ENCODE peak calls at places on chromosome 15, in ten cellular contexts. L is esophagus muscularis mucosa, M is tibial nerve, I is A549, B is stomach, N is ovary, D is transverse colon, T is suprapubic skin, X is K562, R is sigmoid colon. V is an unnamed sample.

GRCh38 chr15:44426975-44427755 is at the start of gene CTDSPL2:
- DNase-seq in T (peak), X (peak), I (peak), D (peak), M (peak), B (peak), N (peak), R (peak), L (peak), V (peak)

GRCh38 chr15:99110581-99111320 is 5.9 kb downstream of the SYNM start:
- DNase-seq in X (no peak), I (no peak), M (no peak), B (no peak), L (no peak), N (no peak), D (no peak), R (peak), T (no peak), V (no peak)

GRCh38 chr15:67050062-67050461 is 15.3 kb upstream of the SMAD3 start:
- DNase-seq in L (no peak), I (no peak), T (no peak), N (no peak), X (no peak), D (no peak), M (no peak), B (no peak), R (peak), V (no peak)

GRCh38 chr15:60835974-60836373 is 357.0 kb upstream of the ICE2 start:
- DNase-seq in T (no peak), L (no peak), R (no peak), M (no peak), I (no peak), B (no peak), X (no peak), D (no peak), N (no peak), V (no peak)

GRCh38 chr15:60758961-60759729 is 280.2 kb upstream of the ICE2 start:
- DNase-seq in I (no peak), M (no peak), B (no peak), L (no peak), X (no peak), N (no peak), T (no peak), R (no peak), D (no peak), V (no peak)

GRCh38 chr15:27486036-27486435 is 515.1 kb downstream of the GABRG3 start:
- DNase-seq in R (no peak), L (no peak), D (no peak), T (no peak), B (no peak), M (no peak), X (no peak), I (no peak), N (no peak), V (no peak)

GRCh38 chr15:62118446-62118964 is 46.6 kb downstream of the C2CD4B start:
- DNase-seq in D (no peak), M (no peak), B (no peak), L (no peak), I (no peak), N (no peak), X (no peak), R (no peak), T (no peak), V (no peak)

GRCh38 chr15:74664028-74664616 is 31.7 kb downstream of the EDC3 start:
- DNase-seq in N (no peak), B (peak), L (no peak), T (no peak), D (peak), M (no peak), R (no peak), X (no peak), I (no peak), V (peak)

GRCh38 chr15:60737217-60737616 is 258.3 kb upstream of the ICE2 start:
- DNase-seq in T (no peak), D (no peak), L (no peak), R (no peak), B (no peak), I (no peak), N (no peak), M (no peak), X (peak), V (no peak)

DNA sequence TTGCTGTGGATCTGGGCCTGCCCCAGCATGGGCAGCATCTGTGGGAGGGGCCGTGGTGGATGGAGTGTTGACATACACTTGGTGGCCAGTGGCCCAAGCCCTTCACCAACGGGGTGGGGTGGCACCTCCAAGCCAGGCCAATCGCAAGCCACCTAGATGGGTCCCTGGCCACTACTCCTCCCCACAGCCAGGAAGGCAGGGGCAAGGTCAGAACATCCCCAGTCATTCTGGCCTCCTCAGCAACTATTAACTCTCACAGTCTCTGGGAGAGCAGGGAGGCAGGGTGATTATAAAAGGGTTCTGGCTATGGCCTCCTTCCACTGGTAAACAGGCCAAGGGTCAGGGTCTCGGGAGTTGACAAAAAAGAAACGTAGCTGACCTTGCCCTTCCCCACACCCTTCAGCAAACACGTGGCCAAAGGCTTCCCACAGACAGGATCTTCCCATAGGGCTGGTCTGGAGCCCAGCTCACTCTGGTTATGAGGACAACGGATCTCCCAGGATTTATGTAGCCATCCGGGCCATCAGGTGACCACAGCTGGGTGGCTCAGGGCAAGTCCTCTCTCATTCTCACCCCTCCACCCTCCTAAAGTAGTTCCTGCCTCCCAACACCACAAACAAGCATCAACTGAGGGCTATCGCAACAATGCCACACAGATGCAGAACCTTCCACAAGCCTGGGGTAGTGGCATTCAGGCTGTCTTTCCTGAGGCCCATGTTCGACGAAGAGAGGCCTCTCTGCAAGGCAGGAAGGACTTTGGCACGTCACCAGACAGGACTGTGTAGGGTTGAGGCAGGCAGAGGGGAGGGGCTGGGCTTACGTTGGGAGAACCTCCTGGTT is 18.9 kb downstream of the TLE3 start:
- DNase-seq in N (peak), M (no peak), I (no peak), X (no peak), L (no peak), T (no peak), D (no peak), B (peak), R (no peak), V (no peak)
- TF ChIP-seq POLR2A in N (no peak), M (no peak), I (no peak), X (no peak), L (no peak), T (no peak), D (no peak), B (no peak), R (no peak), V (no peak)

DNA sequence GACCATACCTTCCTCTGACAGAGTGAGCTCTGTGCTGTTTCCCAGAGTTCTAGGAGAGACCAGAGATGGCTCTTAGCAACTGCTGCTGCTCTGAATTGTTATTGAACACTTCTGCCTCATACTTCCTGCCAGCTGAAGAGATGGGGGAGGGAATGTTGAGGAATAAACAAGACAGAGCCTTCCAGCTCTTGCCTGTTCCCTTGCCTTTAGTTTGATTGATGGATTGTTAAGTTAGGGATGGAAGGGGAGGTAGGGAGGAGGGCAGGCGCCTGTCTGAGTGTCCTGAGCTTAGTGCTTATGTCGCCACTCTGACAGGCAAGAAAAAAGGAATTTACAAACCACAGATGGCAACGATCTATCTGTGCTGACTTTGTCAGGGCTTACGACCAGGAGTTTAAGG is 42.8 kb downstream of the ZNF609 start:
- DNase-seq in T (no peak), L (no peak), X (no peak), N (no peak), R (no peak), M (no peak), D (no peak), I (no peak), B (no peak), V (no peak)
- TF ChIP-seq EP300 in T (no peak), L (no peak), X (no peak), N (no peak), R (no peak), M (no peak), D (no peak), I (no peak), B (no peak), V (no peak)

DNA sequence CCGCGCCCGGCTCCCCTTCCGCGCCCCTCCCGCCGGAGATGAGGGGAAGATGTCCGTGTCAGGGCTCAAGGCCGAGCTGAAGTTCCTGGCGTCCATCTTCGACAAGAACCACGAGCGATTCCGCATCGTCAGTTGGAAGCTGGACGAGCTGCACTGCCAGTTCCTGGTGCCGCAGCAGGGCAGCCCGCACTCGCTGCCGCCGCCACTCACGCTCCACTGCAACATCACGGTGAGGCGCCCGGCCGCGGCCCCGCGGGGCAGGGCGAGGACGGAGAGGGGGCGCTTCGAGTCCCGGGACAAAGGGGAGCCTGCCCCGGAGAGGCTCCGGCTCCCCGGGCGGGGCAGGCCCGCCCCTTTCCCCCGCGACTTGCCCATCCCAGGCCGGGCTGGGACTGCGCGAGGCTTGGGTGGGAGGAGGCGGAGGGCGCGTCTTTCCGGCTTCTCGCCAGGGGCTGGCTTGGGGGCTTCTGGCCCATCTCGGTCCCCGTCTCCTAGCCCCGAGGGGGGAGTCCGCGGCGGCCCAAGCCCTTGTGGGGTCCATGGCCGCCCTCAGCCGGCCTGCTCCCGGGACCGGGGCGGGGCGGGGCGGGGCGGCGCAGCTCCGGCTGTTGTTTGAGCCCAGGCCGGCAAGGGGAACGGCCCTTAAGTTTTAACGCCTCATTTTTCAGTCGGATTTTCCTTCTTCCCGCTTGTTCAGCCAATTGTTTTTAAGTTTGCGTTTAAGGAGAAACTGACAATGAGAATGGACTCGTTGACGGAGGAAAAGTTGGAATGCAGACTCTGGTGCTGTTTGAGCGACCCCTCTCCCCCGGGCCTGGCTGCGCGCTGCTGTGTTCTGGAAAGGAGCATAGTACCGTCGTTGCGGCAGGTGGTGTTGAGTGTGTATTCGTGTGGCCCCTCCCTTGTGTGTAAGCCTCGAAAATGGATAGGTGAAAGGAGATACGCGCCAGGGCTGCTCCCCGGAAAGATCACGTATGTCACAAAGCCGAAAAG is 667 bp downstream of the UBE2Q2 start:
- DNase-seq in N (peak), I (peak), T (peak), D (peak), X (peak), L (no peak), M (peak), B (peak), R (peak), V (peak)
- TF ChIP-seq POLR2A in N (no peak), I (peak), T (peak), D (peak), X (peak), L (peak), M (peak), B (no peak), R (peak), V (peak)

GRCh38 chr15:65945616-65946015 is 76.3 kb downstream of the RAB11A start:
- DNase-seq in R (no peak), B (no peak), I (no peak), N (no peak), M (no peak), X (peak), L (no peak), T (no peak), D (no peak), V (no peak)
- TF ChIP-seq EP300 in R (no peak), B (no peak), I (no peak), N (no peak), M (no peak), X (no peak), L (no peak), T (no peak), D (no peak), V (no peak)

GRCh38 chr15:34628577-34629152 is 45.2 kb upstream of the GOLGA8B start:
- DNase-seq in I (no peak), M (no peak), L (no peak), N (no peak), X (no peak), R (no peak), T (no peak), D (no peak), B (no peak), V (no peak)
- TF ChIP-seq POLR2A in I (no peak), M (no peak), L (no peak), N (no peak), X (no peak), R (no peak), T (no peak), D (no peak), B (no peak), V (no peak)

GRCh38 chr15:94066046-94066445 is 165.3 kb upstream of the MCTP2 start:
- DNase-seq in D (no peak), R (no peak), X (no peak), L (no peak), B (no peak), M (no peak), N (no peak), T (no peak), I (no peak), V (no peak)
- TF ChIP-seq EP300 in D (no peak), R (no peak), X (no peak), L (no peak), B (no peak), M (no peak), N (no peak), T (no peak), I (no peak), V (no peak)

DNA sequence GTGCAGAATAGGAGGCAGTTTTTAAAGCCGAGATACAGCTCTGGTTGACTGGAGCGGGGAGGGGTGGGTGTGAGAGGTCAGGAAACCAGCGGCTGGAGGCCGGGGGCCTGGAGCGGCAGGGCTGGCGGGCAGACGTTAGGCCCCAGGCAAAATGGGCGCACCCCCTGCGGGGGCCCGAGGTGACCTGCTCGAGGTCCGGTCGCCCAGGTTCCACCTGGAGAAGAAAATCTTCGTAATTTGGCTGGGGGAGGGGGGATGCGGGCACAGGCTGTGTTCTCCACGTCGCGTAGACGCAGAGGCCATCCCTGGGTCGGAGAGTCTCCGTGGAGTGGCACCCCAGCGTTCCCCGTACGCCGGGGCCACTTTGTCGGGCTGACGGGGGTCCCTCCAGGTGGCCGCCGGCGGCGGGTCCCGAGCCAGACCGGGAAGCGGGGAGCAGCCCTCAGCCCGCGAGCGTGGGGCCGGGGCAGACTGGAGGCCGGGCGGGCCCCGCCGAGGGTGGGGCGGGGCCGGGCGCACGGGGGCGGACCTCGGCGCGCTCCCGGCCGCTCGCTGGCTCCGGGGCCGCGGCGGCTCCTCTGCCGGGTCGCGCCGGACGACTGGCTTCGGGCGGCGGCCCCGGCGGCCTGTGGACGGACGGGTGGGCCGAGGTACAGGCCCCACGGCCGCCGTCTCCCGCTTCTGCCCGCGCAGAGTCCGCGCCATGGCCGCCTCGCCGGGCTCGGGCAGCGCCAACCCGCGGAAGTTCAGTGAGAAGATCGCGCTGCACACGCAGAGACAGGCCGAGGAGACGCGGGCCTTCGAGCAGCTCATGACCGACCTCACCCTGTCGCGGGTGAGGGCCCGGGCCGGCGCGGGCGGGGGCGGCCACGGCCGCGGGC is at the start of gene CRTC3:
- DNase-seq in D (peak), I (peak), T (no peak), B (peak), X (peak), R (peak), M (peak), N (peak), L (no peak), V (peak)
- TF ChIP-seq POLR2A in D (no peak), I (peak), T (peak), B (no peak), X (peak), R (no peak), M (peak), N (peak), L (no peak), V (peak)

GRCh38 chr15:57698243-57698642 is 8.3 kb upstream of the POLR2M start:
- DNase-seq in I (no peak), R (no peak), L (no peak), N (no peak), T (no peak), M (no peak), D (no peak), B (no peak), X (no peak), V (no peak)

GRCh38 chr15:57692709-57693108 is 13.8 kb upstream of the POLR2M start:
- DNase-seq in B (no peak), X (no peak), D (no peak), I (no peak), M (no peak), L (no peak), N (no peak), R (no peak), T (no peak), V (no peak)

GRCh38 chr15:57694264-57694663 is 12.2 kb upstream of the POLR2M start:
- DNase-seq in L (no peak), M (no peak), I (no peak), T (no peak), N (no peak), D (no peak), X (no peak), R (no peak), B (no peak), V (no peak)

GRCh38 chr15:57696146-57696545 is 10.4 kb upstream of the POLR2M start:
- DNase-seq in T (no peak), R (no peak), L (no peak), X (no peak), N (no peak), B (no peak), I (no peak), M (no peak), D (no peak), V (no peak)

DNA sequence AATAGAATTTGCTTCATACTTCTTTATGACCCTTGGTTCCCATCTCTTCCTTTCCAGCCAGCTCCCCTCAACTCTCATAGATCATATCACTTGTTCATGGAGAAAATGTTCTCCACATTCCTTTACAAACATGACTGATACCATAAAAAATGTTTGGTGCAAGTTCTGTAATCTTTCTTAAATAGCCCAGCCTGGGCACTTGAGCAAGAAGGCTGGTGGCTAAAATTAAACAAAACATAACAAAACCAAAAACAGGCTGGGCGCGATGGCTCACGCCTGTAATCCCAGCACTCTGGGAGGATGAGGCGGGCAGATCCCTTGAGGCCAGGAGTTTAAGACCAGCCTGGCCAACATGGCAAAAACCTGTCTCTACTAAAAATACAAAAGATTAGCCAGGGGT is 8.9 kb upstream of the POLR2M start:
- DNase-seq in D (no peak), I (no peak), R (no peak), T (no peak), N (no peak), L (no peak), X (no peak), M (no peak), B (no peak), V (no peak)
- TF ChIP-seq EP300 in D (no peak), I (no peak), R (no peak), T (no peak), N (no peak), L (no peak), X (no peak), M (no peak), B (no peak), V (no peak)

DNA sequence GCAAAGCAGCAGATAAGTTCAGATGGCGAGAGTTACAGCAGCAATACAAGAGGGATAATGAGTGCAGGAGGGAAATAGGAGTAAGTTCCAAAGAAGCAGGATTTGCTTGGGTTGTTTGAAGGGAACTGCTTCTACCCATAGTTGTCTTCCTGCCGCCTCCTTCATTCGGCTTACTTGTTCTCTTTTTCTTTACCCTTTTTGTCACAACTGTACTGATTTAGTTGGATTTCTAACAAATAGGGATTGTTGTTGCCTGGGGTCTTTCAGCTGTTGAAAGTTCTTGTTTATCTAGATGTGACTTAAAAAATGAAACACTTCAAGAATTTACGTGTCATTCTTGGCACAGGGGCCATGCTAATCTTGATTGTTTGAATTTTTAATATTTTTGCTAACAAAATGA is 25.9 kb downstream of the MORF4L1 start:
- DNase-seq in X (no peak), R (no peak), D (no peak), M (no peak), L (no peak), I (no peak), N (no peak), B (no peak), T (no peak), V (no peak)
- TF ChIP-seq POLR2A in X (peak), R (no peak), D (no peak), M (no peak), L (no peak), I (no peak), N (no peak), B (no peak), T (no peak), V (no peak)

GRCh38 chr15:43370310-43370974 is 401 bp downstream of the ZSCAN29 start:
- DNase-seq in T (no peak), B (peak), M (no peak), N (peak), L (no peak), X (peak), I (no peak), D (peak), R (no peak), V (peak)
- TF ChIP-seq EP300 in T (no peak), B (no peak), M (no peak), N (no peak), L (no peak), X (no peak), I (no peak), D (no peak), R (no peak), V (no peak)